ENCODE peak calls at places on chromosome 9, in five cellular contexts. One of them, this sample, is unnamed. For H3K27me3 and H3K4me1, the result is how much of the 10 kb centered on the place peaks cover.

GRCh38 chr9:92734931-92735906 is 29.4 kb downstream of the BICD2 start:
- DNase-seq in cardiac muscle cell: no peak
- DNase-seq in heart right ventricle: no peak
- DNase-seq in PC-3: no peak
- DNase-seq in DND-41: no peak
- DNase-seq in this sample: no peak

GRCh38 chr9:93894691-93895079 is 60.5 kb downstream of the BARX1 start:
- DNase-seq in cardiac muscle cell: no peak
- DNase-seq in heart right ventricle: no peak
- DNase-seq in PC-3: no peak
- DNase-seq in DND-41: no peak
- DNase-seq in this sample: no peak

GRCh38 chr9:96327694-96328352 is 25.8 kb upstream of the HSD17B3 start:
- DNase-seq in cardiac muscle cell: peak
- DNase-seq in heart right ventricle: no peak
- DNase-seq in PC-3: peak
- DNase-seq in DND-41: peak
- DNase-seq in this sample: no peak

GRCh38 chr9:83247732-83248131 is 184.8 kb upstream of the RASEF start:
- DNase-seq in cardiac muscle cell: no peak
- DNase-seq in heart right ventricle: no peak
- DNase-seq in PC-3: no peak
- DNase-seq in DND-41: no peak
- DNase-seq in this sample: no peak

GRCh38 chr9:134293576-134294227 is 32.6 kb upstream of the RXRA start:
- DNase-seq in cardiac muscle cell: no peak
- DNase-seq in heart right ventricle: peak
- DNase-seq in PC-3: no peak
- DNase-seq in DND-41: no peak
- DNase-seq in this sample: peak

GRCh38 chr9:113988951-113989780 is 88.9 kb downstream of the AMBP start:
- DNase-seq in cardiac muscle cell: no peak
- DNase-seq in heart right ventricle: peak
- DNase-seq in PC-3: no peak
- DNase-seq in DND-41: no peak
- DNase-seq in this sample: peak

GRCh38 chr9:38062498-38063362 is 6.3 kb downstream of the SHB start:
- DNase-seq in cardiac muscle cell: no peak
- DNase-seq in heart right ventricle: no peak
- DNase-seq in PC-3: peak
- DNase-seq in DND-41: no peak
- DNase-seq in this sample: no peak

GRCh38 chr9:42388846-42389245 is 205.4 kb downstream of the SPATA31A6 start:
- DNase-seq in cardiac muscle cell: no peak
- DNase-seq in heart right ventricle: no peak
- DNase-seq in PC-3: no peak
- DNase-seq in DND-41: no peak
- DNase-seq in this sample: no peak

GRCh38 chr9:99171225-99172128 is 50.3 kb downstream of the ALG2 start:
- DNase-seq in cardiac muscle cell: no peak
- DNase-seq in heart right ventricle: no peak
- DNase-seq in PC-3: no peak
- DNase-seq in DND-41: no peak
- DNase-seq in this sample: no peak

GRCh38 chr9:16039988-16040761 is 487.3 kb downstream of the CCDC171 start:
- DNase-seq in cardiac muscle cell: peak
- DNase-seq in heart right ventricle: no peak
- DNase-seq in PC-3: peak
- DNase-seq in DND-41: no peak
- DNase-seq in this sample: no peak

GRCh38 chr9:133564451-133564850 is 29.9 kb downstream of the ADAMTSL2 start:
- DNase-seq in cardiac muscle cell: peak
- DNase-seq in heart right ventricle: no peak
- DNase-seq in PC-3: no peak
- DNase-seq in DND-41: no peak
- DNase-seq in this sample: no peak

GRCh38 chr9:25935188-25935587 is 256.9 kb upstream of the TUSC1 start:
- DNase-seq in cardiac muscle cell: no peak
- DNase-seq in heart right ventricle: no peak
- DNase-seq in PC-3: peak
- DNase-seq in DND-41: no peak
- DNase-seq in this sample: no peak

GRCh38 chr9:98432960-98433359 is 177.5 kb upstream of the TBC1D2 start:
- DNase-seq in cardiac muscle cell: no peak
- DNase-seq in heart right ventricle: no peak
- DNase-seq in PC-3: no peak
- DNase-seq in DND-41: no peak
- DNase-seq in this sample: no peak

GRCh38 chr9:35697486-35697885 is 7.8 kb upstream of the TPM2 start:
- DNase-seq in cardiac muscle cell: no peak
- DNase-seq in heart right ventricle: no peak
- DNase-seq in PC-3: no peak
- DNase-seq in DND-41: no peak
- DNase-seq in this sample: no peak

GRCh38 chr9:108552459-108553040 is 303.2 kb downstream of the ACTL7B start:
- DNase-seq in cardiac muscle cell: no peak
- DNase-seq in heart right ventricle: no peak
- DNase-seq in PC-3: peak
- DNase-seq in DND-41: no peak
- DNase-seq in this sample: no peak

GRCh38 chr9:78239506-78239905 is 3.6 kb downstream of the CEP78 start:
- DNase-seq in cardiac muscle cell: peak
- DNase-seq in heart right ventricle: no peak
- DNase-seq in PC-3: peak
- DNase-seq in DND-41: no peak
- DNase-seq in this sample: no peak

GRCh38 chr9:2663886-2664674 is 42.5 kb downstream of the VLDLR start:
- DNase-seq in cardiac muscle cell: no peak
- DNase-seq in heart right ventricle: no peak
- DNase-seq in PC-3: no peak
- DNase-seq in DND-41: no peak
- DNase-seq in this sample: no peak

GRCh38 chr9:10265102-10265708 is 347.6 kb downstream of the PTPRD start:
- DNase-seq in cardiac muscle cell: no peak
- DNase-seq in heart right ventricle: no peak
- DNase-seq in PC-3: peak
- DNase-seq in DND-41: no peak
- DNase-seq in this sample: no peak

GRCh38 chr9:71628247-71628646 is 140.1 kb downstream of the CEMIP2 start:
- DNase-seq in cardiac muscle cell: no peak
- DNase-seq in heart right ventricle: no peak
- DNase-seq in PC-3: peak
- DNase-seq in DND-41: no peak
- DNase-seq in this sample: no peak

GRCh38 chr9:81693639-81694378 is 4.5 kb upstream of the TLE1 start:
- DNase-seq in cardiac muscle cell: no peak
- DNase-seq in heart right ventricle: no peak
- DNase-seq in PC-3: no peak
- DNase-seq in DND-41: no peak
- DNase-seq in this sample: no peak

GRCh38 chr9:124371183-124371582 is 44.1 kb downstream of the PSMB7 start:
- DNase-seq in cardiac muscle cell: no peak
- DNase-seq in heart right ventricle: no peak
- DNase-seq in PC-3: no peak
- DNase-seq in DND-41: no peak
- DNase-seq in this sample: no peak

GRCh38 chr9:93185261-93186150 is 1.6 kb downstream of the WNK2 start:
- DNase-seq in cardiac muscle cell: no peak
- DNase-seq in heart right ventricle: peak
- DNase-seq in PC-3: peak
- DNase-seq in DND-41: no peak
- DNase-seq in this sample: no peak

GRCh38 chr9:37944671-37945481 is 40.9 kb upstream of the SLC25A51 start:
- DNase-seq in cardiac muscle cell: peak
- DNase-seq in heart right ventricle: no peak
- DNase-seq in PC-3: peak
- DNase-seq in DND-41: no peak
- DNase-seq in this sample: peak

GRCh38 chr9:134549336-134549735 is 92.3 kb upstream of the COL5A1 start:
- DNase-seq in cardiac muscle cell: no peak
- DNase-seq in heart right ventricle: no peak
- DNase-seq in PC-3: no peak
- DNase-seq in DND-41: no peak
- DNase-seq in this sample: no peak

GRCh38 chr9:86079421-86080111 is 19.8 kb downstream of the GOLM1 start:
- DNase-seq in cardiac muscle cell: no peak
- DNase-seq in heart right ventricle: no peak
- DNase-seq in PC-3: peak
- DNase-seq in DND-41: no peak
- DNase-seq in this sample: no peak

GRCh38 chr9:123378028-123378427 is 22.0 kb downstream of the CRB2 start:
- DNase-seq in cardiac muscle cell: no peak
- DNase-seq in heart right ventricle: peak
- DNase-seq in PC-3: no peak
- DNase-seq in DND-41: no peak
- DNase-seq in this sample: no peak

GRCh38 chr9:92764381-92764987 is at the start of gene BICD2:
- DNase-seq in cardiac muscle cell: peak
- DNase-seq in heart right ventricle: no peak
- DNase-seq in PC-3: no peak
- DNase-seq in DND-41: no peak
- DNase-seq in this sample: no peak

GRCh38 chr9:6669881-6670280 is 24.4 kb upstream of the GLDC start:
- DNase-seq in cardiac muscle cell: no peak
- DNase-seq in heart right ventricle: no peak
- DNase-seq in PC-3: no peak
- DNase-seq in DND-41: no peak
- DNase-seq in this sample: no peak

GRCh38 chr9:22084336-22085035 is 75.4 kb upstream of the CDKN2B start:
- DNase-seq in cardiac muscle cell: no peak
- DNase-seq in heart right ventricle: no peak
- DNase-seq in PC-3: peak
- DNase-seq in DND-41: no peak
- DNase-seq in this sample: no peak

GRCh38 chr9:137411670-137412380 is 11.1 kb downstream of the EXD3 start:
- DNase-seq in cardiac muscle cell: no peak
- DNase-seq in heart right ventricle: peak
- DNase-seq in PC-3: peak
- DNase-seq in DND-41: no peak
- DNase-seq in this sample: peak

GRCh38 chr9:76686756-76687155 is 77.5 kb upstream of the PCA3 start:
- DNase-seq in cardiac muscle cell: no peak
- DNase-seq in heart right ventricle: no peak
- DNase-seq in PC-3: no peak
- DNase-seq in DND-41: no peak
- DNase-seq in this sample: no peak

GRCh38 chr9:130379649-130379970 is 65.2 kb upstream of the ASS1 start:
- DNase-seq in cardiac muscle cell: no peak
- DNase-seq in heart right ventricle: no peak
- DNase-seq in PC-3: no peak
- DNase-seq in DND-41: no peak
- DNase-seq in this sample: no peak
- H3K27me3 ChIP-seq in cardiac muscle cell: under half
- H3K27me3 ChIP-seq in heart right ventricle: under half
- H3K27me3 ChIP-seq in PC-3: under half
- H3K27me3 ChIP-seq in DND-41: under half
- H3K27me3 ChIP-seq in this sample: under half

GRCh38 chr9:128689820-128690683 is 1.0 kb downstream of the SET start:
- DNase-seq in cardiac muscle cell: peak
- DNase-seq in heart right ventricle: peak
- DNase-seq in PC-3: no peak
- DNase-seq in DND-41: peak
- DNase-seq in this sample: no peak

GRCh38 chr9:128687453-128687852 is 1.6 kb upstream of the SET start:
- DNase-seq in cardiac muscle cell: no peak
- DNase-seq in heart right ventricle: no peak
- DNase-seq in PC-3: no peak
- DNase-seq in DND-41: no peak
- DNase-seq in this sample: no peak

GRCh38 chr9:128688501-128689292 is at the start of gene SET:
- DNase-seq in cardiac muscle cell: peak
- DNase-seq in heart right ventricle: peak
- DNase-seq in PC-3: peak
- DNase-seq in DND-41: peak
- DNase-seq in this sample: peak

GRCh38 chr9:128689293-128689770 is 310 bp downstream of the SET start:
- DNase-seq in cardiac muscle cell: no peak
- DNase-seq in heart right ventricle: peak
- DNase-seq in PC-3: no peak
- DNase-seq in DND-41: no peak
- DNase-seq in this sample: peak

GRCh38 chr9:128690684-128691034 is 1.6 kb downstream of the SET start:
- DNase-seq in cardiac muscle cell: no peak
- DNase-seq in heart right ventricle: no peak
- DNase-seq in PC-3: no peak
- DNase-seq in DND-41: no peak
- DNase-seq in this sample: no peak
- H3K4me1 ChIP-seq in cardiac muscle cell: under half
- H3K4me1 ChIP-seq in heart right ventricle: under half
- H3K4me1 ChIP-seq in PC-3: under half
- H3K4me1 ChIP-seq in DND-41: under half
- H3K4me1 ChIP-seq in this sample: under half

DNA sequence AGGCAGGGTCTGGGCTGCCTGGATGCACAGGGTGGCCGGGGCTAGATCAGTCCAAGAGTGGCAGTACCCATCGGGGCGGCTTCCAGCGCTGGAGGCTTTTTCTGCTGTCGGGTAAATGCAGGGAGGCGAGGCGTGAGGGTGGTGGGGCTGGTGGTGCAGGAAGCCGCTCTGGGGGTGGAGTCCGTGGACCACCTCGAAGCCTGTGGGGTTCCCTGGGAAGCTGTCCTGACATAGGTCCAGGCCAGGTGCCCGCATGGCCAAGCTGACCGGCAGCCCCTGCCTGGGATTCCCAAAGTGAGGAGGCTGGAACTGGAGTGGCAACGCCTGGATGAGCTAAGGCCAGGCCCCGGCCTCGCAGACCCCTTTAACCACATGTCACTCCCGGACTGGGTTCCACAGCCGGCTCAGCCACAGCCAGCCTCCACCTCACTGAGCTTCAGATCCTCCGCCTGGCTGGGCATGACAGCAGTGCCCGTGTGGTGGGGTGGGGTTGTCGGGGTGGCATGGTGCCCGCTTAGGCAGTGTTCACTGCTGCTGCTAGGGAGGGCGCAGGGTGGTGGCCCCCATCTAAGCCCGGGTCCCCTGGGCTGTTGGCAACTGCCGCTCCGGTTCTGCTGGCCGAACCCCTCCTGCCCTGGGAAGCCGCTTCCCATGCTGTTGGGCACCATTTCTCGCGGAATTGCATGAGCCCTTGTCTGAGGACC is 1.4 kb upstream of the QRFP start:
- DNase-seq in cardiac muscle cell: no peak
- DNase-seq in heart right ventricle: no peak
- DNase-seq in PC-3: no peak
- DNase-seq in DND-41: no peak
- DNase-seq in this sample: no peak
- H3K27me3 ChIP-seq in cardiac muscle cell: under half
- H3K27me3 ChIP-seq in heart right ventricle: under half
- H3K27me3 ChIP-seq in PC-3: under half
- H3K27me3 ChIP-seq in DND-41: under half
- H3K27me3 ChIP-seq in this sample: under half

DNA sequence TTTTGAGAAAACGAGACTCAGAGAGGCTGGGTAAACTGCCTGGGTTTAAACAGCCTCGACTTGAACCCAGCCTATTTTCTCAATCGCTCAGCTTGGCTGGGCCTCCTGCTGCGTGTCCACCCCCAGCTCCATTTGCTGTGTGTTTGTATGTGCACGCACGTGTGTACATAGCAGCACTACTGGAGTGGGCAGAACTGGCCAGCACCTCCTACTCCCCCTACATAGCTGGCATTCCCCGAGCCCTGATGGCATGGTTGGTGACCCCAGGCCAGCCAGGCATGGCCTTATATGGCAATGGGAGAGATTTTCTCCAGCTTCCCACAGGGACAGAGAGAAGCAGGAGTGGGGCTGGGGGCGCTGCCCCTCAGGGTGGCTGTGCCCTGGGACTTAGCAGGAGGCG is 4.1 kb downstream of the AIF1L start:
- DNase-seq in cardiac muscle cell: peak
- DNase-seq in heart right ventricle: no peak
- DNase-seq in PC-3: no peak
- DNase-seq in DND-41: no peak
- DNase-seq in this sample: no peak
- H3K4me1 ChIP-seq in cardiac muscle cell: under half
- H3K4me1 ChIP-seq in heart right ventricle: half or more
- H3K4me1 ChIP-seq in PC-3: under half
- H3K4me1 ChIP-seq in DND-41: under half
- H3K4me1 ChIP-seq in this sample: under half

This sample was measured in psoas muscle.